ENCODE peak calls at places on chromosomes 2 and 18, in seven cellular contexts. M is hypothalamus, B is EL, F is T-helper 9 cell, A is KG1, X is GM04503, G is T-helper 17 cell. H is an unnamed sample.

GRCh38 chr2:161992526-161992925 is 81.5 kb downstream of the DPP4 start:
- DNase-seq in M (no peak), B (no peak), F (peak; percentile 23), A (peak; percentile 48), X (no peak), G (no peak), H (no peak)

GRCh38 chr2:8324164-8324848 is 357.6 kb upstream of the ID2 start:
- DNase-seq in M (no peak), B (no peak), F (no peak), A (no peak), X (no peak), G (no peak), H (no peak)

GRCh38 chr2:110106642-110107041 is 9.0 kb downstream of the MALL start:
- DNase-seq in M (no peak), B (no peak), F (no peak), A (no peak), X (no peak), G (no peak), H (no peak)

GRCh38 chr18:47817017-47817911 is 113.2 kb downstream of the SMAD2 start:
- DNase-seq in M (no peak), B (no peak), F (no peak), A (no peak), X (no peak), G (no peak), H (no peak)

GRCh38 chr18:71442830-71443229 is 1101.3 kb downstream of the CBLN2 start:
- DNase-seq in M (no peak), B (no peak), F (no peak), A (no peak), X (no peak), G (no peak), H (no peak)

GRCh38 chr2:159090514-159091201 is 122.2 kb downstream of the TANC1 start:
- DNase-seq in M (no peak), B (peak; percentile 54), F (no peak), A (no peak), X (no peak), G (no peak), H (no peak)

GRCh38 chr2:64799592-64800252 is 146.0 kb upstream of the SERTAD2 start:
- DNase-seq in M (no peak), B (peak; percentile 36), F (no peak), A (no peak), X (no peak), G (no peak), H (no peak)

GRCh38 chr2:141911485-141912066 is 219.2 kb downstream of the LRP1B start:
- DNase-seq in M (no peak), B (peak; percentile 8), F (no peak), A (peak; percentile 48), X (no peak), G (no peak), H (no peak)

GRCh38 chr2:133705287-133705686 is 137.0 kb upstream of the NCKAP5 start:
- DNase-seq in M (no peak), B (no peak), F (no peak), A (no peak), X (no peak), G (no peak), H (no peak)

GRCh38 chr18:50009772-50010171 is 185.2 kb downstream of the MYO5B start:
- DNase-seq in M (no peak), B (peak; percentile 47), F (peak; percentile 4), A (no peak), X (no peak), G (peak; percentile 9), H (no peak)

GRCh38 chr18:37294951-37295350 is 270.6 kb downstream of the CELF4 start:
- DNase-seq in M (no peak), B (peak; percentile 20), F (no peak), A (no peak), X (no peak), G (no peak), H (no peak)

GRCh38 chr2:200063155-200063554 is 107.8 kb downstream of the MAIP1 start:
- DNase-seq in M (no peak), B (no peak), F (no peak), A (no peak), X (no peak), G (no peak), H (no peak)

GRCh38 chr2:218694405-218695145 is 16.1 kb upstream of the TTLL4 start:
- DNase-seq in M (no peak), B (peak; percentile 57), F (no peak), A (no peak), X (no peak), G (no peak), H (no peak)

GRCh38 chr2:187552959-187553681 is 1.1 kb downstream of the TFPI start:
- DNase-seq in M (no peak), B (peak; percentile 79), F (no peak), A (no peak), X (no peak), G (no peak), H (no peak)

GRCh38 chr2:200423552-200423951 is 86.3 kb downstream of the KCTD18 start:
- DNase-seq in M (no peak), B (no peak), F (no peak), A (no peak), X (no peak), G (no peak), H (no peak)

GRCh38 chr2:176001903-176002683 is at the start of gene LNPK:
- DNase-seq in M (peak; percentile 83), B (peak; percentile 89), F (peak; percentile 90), A (peak; percentile 84), X (peak; percentile 49), G (peak; percentile 85), H (peak; percentile 92)

GRCh38 chr2:165601866-165602636 is 132.6 kb downstream of the CSRNP3 start:
- DNase-seq in M (no peak), B (no peak), F (no peak), A (no peak), X (no peak), G (no peak), H (no peak)

GRCh38 chr18:7417742-7418141 is 149.4 kb upstream of the PTPRM start:
- DNase-seq in M (no peak), B (peak; percentile 86), F (no peak), A (no peak), X (peak; percentile 5), G (no peak), H (no peak)

GRCh38 chr2:120381661-120382060 is 35.7 kb downstream of the INHBB start:
- DNase-seq in M (no peak), B (no peak), F (no peak), A (no peak), X (no peak), G (no peak), H (no peak)